ENCODE peak calls at places on chromosomes 4 and X, in ten cellular contexts. J is aorta; I is CD8-positive, alpha-beta memory T cell; Y is upper lobe of right lung; B is neuronal stem cell; Z is neural progenitor cell; G is cardiac muscle cell; V is adrenal gland; L is lower lobe of right lung; R is Panc1. E is an unnamed sample.

GRCh38 chrX:132737743-132738142 is 220.7 kb downstream of the HS6ST2 start:
- DNase-seq in J (no peak), I (peak), Y (no peak), B (no peak), Z (no peak), G (no peak), V (peak), L (peak), R (no peak), E (no peak)

GRCh38 chr4:54683616-54684346 is 26.0 kb downstream of the KIT start:
- DNase-seq in J (no peak), I (no peak), Y (no peak), B (no peak), Z (peak), G (peak), V (no peak), L (no peak), R (peak), E (peak)

GRCh38 chrX:130915302-130915701 is 12.3 kb upstream of the ENOX2 start:
- DNase-seq in J (no peak), I (no peak), Y (no peak), B (no peak), Z (no peak), G (no peak), V (no peak), L (no peak), R (no peak), E (no peak)

GRCh38 chrX:136780738-136781137 is at the start of gene ARHGEF6:
- DNase-seq in J (no peak), I (peak), Y (no peak), B (no peak), Z (no peak), G (no peak), V (no peak), L (no peak), R (no peak), E (peak)

GRCh38 chrX:15269618-15270521 is at the start of gene ASB9:
- DNase-seq in J (no peak), I (no peak), Y (peak), B (no peak), Z (no peak), G (peak), V (peak), L (peak), R (peak), E (peak)

GRCh38 chr4:915595-915994 is 16.5 kb downstream of the GAK start:
- DNase-seq in J (no peak), I (peak), Y (no peak), B (no peak), Z (no peak), G (no peak), V (peak), L (peak), R (no peak), E (no peak)

GRCh38 chrX:110015915-110016314 is 13.0 kb downstream of the TMEM164 start:
- DNase-seq in J (no peak), I (no peak), Y (no peak), B (no peak), Z (no peak), G (no peak), V (peak), L (no peak), R (no peak), E (peak)

GRCh38 chr4:79913581-79913980 is 159.4 kb downstream of the ANTXR2 start:
- DNase-seq in J (no peak), I (no peak), Y (no peak), B (no peak), Z (no peak), G (peak), V (no peak), L (no peak), R (no peak), E (peak)

GRCh38 chr4:73740353-73740778 is at the start of gene CXCL8:
- DNase-seq in J (no peak), I (no peak), Y (no peak), B (no peak), Z (no peak), G (no peak), V (peak), L (peak), R (peak), E (peak)

GRCh38 chr4:127249066-127249766 is 383.5 kb upstream of the INTU start:
- DNase-seq in J (no peak), I (no peak), Y (no peak), B (no peak), Z (no peak), G (no peak), V (no peak), L (no peak), R (no peak), E (no peak)

GRCh38 chr4:144582105-144582850 is 63.7 kb upstream of the HHIP start:
- DNase-seq in J (no peak), I (no peak), Y (no peak), B (no peak), Z (no peak), G (no peak), V (no peak), L (no peak), R (no peak), E (no peak)

GRCh38 chrX:122218666-122219065 is 965.4 kb upstream of the GRIA3 start:
- DNase-seq in J (no peak), I (no peak), Y (no peak), B (no peak), Z (no peak), G (no peak), V (no peak), L (no peak), R (no peak), E (no peak)

GRCh38 chrX:133645251-133645650 is 230.0 kb upstream of the GPC4 start:
- DNase-seq in J (no peak), I (no peak), Y (no peak), B (no peak), Z (no peak), G (no peak), V (no peak), L (no peak), R (no peak), E (no peak)

GRCh38 chr4:136651932-136652331 is 880.4 kb downstream of the PCDH18 start:
- DNase-seq in J (no peak), I (no peak), Y (no peak), B (no peak), Z (no peak), G (no peak), V (no peak), L (no peak), R (no peak), E (no peak)

GRCh38 chr4:17662694-17663093 is 48.3 kb downstream of the MED28 start:
- DNase-seq in J (no peak), I (no peak), Y (no peak), B (no peak), Z (no peak), G (no peak), V (no peak), L (no peak), R (no peak), E (no peak)

GRCh38 chr4:162586266-162586665 is 422.5 kb upstream of the FSTL5 start:
- DNase-seq in J (no peak), I (no peak), Y (no peak), B (no peak), Z (no peak), G (no peak), V (no peak), L (no peak), R (no peak), E (no peak)

GRCh38 chr4:109155112-109155511 is 147.3 kb downstream of the COL25A1 start:
- DNase-seq in J (no peak), I (no peak), Y (no peak), B (no peak), Z (no peak), G (no peak), V (no peak), L (no peak), R (no peak), E (no peak)

GRCh38 chr4:43918377-43918776 is 530.2 kb downstream of the KCTD8 start:
- DNase-seq in J (no peak), I (no peak), Y (no peak), B (no peak), Z (no peak), G (no peak), V (no peak), L (no peak), R (no peak), E (no peak)

GRCh38 chr4:108885211-108885610 is 122.4 kb upstream of the ETNPPL start:
- DNase-seq in J (no peak), I (no peak), Y (no peak), B (no peak), Z (no peak), G (no peak), V (no peak), L (no peak), R (no peak), E (no peak)

GRCh38 chr4:121277194-121278105 is 103.4 kb downstream of the QRFPR start:
- DNase-seq in J (no peak), I (no peak), Y (no peak), B (no peak), Z (peak), G (peak), V (peak), L (no peak), R (peak), E (peak)

GRCh38 chr4:173910911-173911310 is 372.6 kb downstream of the FBXO8 start:
- DNase-seq in J (no peak), I (no peak), Y (no peak), B (no peak), Z (no peak), G (no peak), V (no peak), L (peak), R (no peak), E (no peak)

GRCh38 chr4:27595956-27596355 is 735.3 kb downstream of the STIM2 start:
- DNase-seq in J (no peak), I (no peak), Y (no peak), B (no peak), Z (no peak), G (no peak), V (no peak), L (no peak), R (no peak), E (no peak)

DNA sequence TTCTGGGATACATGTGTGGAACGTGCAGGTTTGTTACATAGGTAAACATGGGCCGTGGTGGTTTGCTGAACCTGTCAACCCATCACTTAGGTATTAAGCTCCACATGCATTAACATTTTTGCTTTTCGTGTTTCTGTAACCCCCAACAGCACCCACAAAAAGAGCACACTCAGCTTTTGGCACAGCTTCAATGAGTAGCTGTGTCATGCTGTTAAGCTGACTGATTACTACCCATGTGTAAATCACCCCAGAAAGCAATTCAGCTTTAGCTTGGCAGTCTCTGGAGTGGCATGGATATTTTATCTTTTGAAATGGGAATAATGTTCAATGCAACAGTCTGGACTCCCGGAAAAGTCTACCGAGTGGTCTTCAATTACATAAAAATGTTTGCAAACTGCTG is 734.3 kb downstream of the STIM2 start:
- DNase-seq in J (no peak), I (no peak), Y (no peak), B (no peak), Z (no peak), G (no peak), V (no peak), L (no peak), R (no peak), E (no peak)
- H3K4me3 ChIP-seq in J (no peak), I (no peak), Y (no peak), B (no peak), Z (no peak), G (no peak), V (no peak), L (no peak), R (no peak), E (no peak)

GRCh38 chr4:39591290-39591689 is 47.4 kb downstream of the SMIM14 start:
- DNase-seq in J (no peak), I (no peak), Y (no peak), B (no peak), Z (no peak), G (no peak), V (no peak), L (no peak), R (no peak), E (peak)

DNA sequence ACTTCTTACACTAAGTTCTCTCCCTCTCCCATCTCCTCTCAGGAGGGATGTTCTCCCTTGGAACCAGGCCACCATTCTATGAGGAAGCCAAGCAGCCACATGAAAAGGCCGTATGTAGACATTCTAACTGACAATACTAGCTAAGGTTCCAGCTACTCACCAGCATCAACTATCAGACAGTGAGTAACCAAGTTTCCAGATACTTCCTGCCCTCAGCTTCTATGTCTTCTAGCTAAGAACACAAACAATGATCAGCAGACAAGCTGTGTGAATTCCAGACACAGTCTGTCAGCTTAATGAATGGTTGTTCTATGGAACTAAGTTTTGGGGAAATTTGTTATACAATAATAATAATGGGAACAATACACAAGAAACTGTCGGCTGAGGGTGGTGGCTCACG is 50.8 kb downstream of the SMIM14 start:
- DNase-seq in J (no peak), I (no peak), Y (no peak), B (no peak), Z (no peak), G (no peak), V (no peak), L (no peak), R (no peak), E (no peak)
- H3K27ac ChIP-seq in J (no peak), I (no peak), Y (no peak), B (no peak), Z (no peak), G (no peak), V (no peak), L (no peak), R (peak), E (no peak)

DNA sequence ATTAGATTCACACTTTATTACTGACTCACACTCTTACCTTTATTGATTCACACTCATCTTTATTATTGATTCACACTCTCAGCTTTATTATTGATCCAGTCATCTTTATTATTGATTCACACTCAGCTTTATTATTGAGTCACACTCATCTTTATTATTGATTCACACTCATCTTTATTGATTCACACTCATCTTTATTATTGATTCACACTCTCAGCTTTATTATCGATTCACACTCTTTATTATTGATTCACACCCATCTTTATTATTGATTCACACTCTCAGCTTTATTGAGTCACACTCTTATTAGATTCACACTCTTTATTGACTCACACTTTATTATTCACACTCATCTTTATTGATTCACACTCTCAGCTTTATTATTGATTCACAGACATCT is 31.3 kb downstream of the HTRA3 start:
- DNase-seq in J (no peak), I (no peak), Y (no peak), B (no peak), Z (no peak), G (no peak), V (no peak), L (no peak), R (no peak), E (no peak)
- H3K4me3 ChIP-seq in J (no peak), I (no peak), Y (no peak), B (no peak), Z (no peak), G (no peak), V (no peak), L (no peak), R (no peak), E (no peak)

GRCh38 chrX:112760697-112761096 is 79.9 kb downstream of the AMOT start:
- DNase-seq in J (no peak), I (no peak), Y (no peak), B (no peak), Z (no peak), G (no peak), V (no peak), L (no peak), R (no peak), E (peak)
- H3K27ac ChIP-seq in J (no peak), I (no peak), Y (no peak), B (no peak), Z (no peak), G (no peak), V (no peak), L (no peak), R (no peak), E (no peak)

GRCh38 chr4:142098900-142099299 is 462.5 kb downstream of the IL15 start:
- DNase-seq in J (no peak), I (no peak), Y (no peak), B (no peak), Z (no peak), G (no peak), V (no peak), L (no peak), R (no peak), E (no peak)

GRCh38 chr4:142098380-142098779 is 462.0 kb downstream of the IL15 start:
- DNase-seq in J (no peak), I (no peak), Y (no peak), B (no peak), Z (no peak), G (no peak), V (no peak), L (no peak), R (no peak), E (no peak)

GRCh38 chr4:142092941-142093340 is 456.6 kb downstream of the IL15 start:
- DNase-seq in J (no peak), I (no peak), Y (no peak), B (no peak), Z (no peak), G (no peak), V (no peak), L (no peak), R (no peak), E (no peak)

GRCh38 chr4:142097015-142097414 is 460.6 kb downstream of the IL15 start:
- DNase-seq in J (no peak), I (no peak), Y (no peak), B (no peak), Z (no peak), G (no peak), V (no peak), L (no peak), R (no peak), E (no peak)

DNA sequence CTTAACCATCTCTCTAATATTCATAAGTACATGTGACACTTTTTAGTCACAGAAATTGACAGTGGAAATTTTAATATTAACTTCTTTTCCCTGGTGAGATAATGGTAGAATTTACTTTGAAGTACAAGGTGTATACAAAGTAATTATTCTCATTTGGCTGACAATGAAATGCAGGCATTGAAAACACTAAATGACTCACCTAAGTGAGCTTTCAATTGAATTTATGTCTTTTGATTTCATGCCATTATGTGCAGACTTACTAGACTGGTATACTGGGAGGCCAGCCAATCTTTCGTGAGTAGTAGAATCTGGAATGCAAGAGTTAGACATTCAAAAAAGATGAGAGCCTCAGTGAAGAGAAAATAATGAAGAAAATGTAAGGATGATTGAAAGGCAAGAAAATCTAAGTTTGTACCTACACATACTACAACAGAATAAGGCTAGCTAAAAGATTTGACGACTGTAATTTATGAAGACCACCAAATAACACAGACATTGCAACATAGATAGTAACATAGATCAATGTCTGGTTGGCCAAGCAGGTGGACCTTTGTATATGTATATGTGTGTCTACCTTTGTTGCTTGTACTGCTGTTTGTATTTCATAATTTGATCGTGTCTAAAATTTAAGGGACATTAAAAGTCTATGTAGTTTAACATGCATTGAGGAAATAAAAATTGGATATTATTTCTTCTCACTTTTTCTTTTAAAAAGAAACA is 459.7 kb downstream of the IL15 start:
- DNase-seq in J (no peak), I (no peak), Y (no peak), B (no peak), Z (no peak), G (no peak), V (peak), L (no peak), R (peak), E (no peak)
- H3K4me3 ChIP-seq in J (no peak), I (no peak), Y (no peak), B (no peak), Z (no peak), G (no peak), V (no peak), L (no peak), R (no peak), E (no peak)